ENCODE peak calls at places on chromosomes 11 and 22, in ten cellular contexts. One of them, this sample, is unnamed.

GRCh38 chr11:19602906-19603305 is 109.7 kb upstream of the NAV2 start:
- DNase-seq in bronchial epithelial cell: no peak
- DNase-seq in tibial nerve: no peak
- DNase-seq in upper lobe of right lung: no peak
- DNase-seq in EL: no peak
- DNase-seq in C1 segment of cervical spinal cord: no peak
- DNase-seq in HTR-8/SVneo: no peak
- DNase-seq in activated CD4-positive, alpha-beta T cell treated with anti-CD3 and anti-CD28 coated beads for 4 hours: no peak
- DNase-seq in T-helper 9 cell: no peak
- DNase-seq in OCI-M1: no peak
- DNase-seq in this sample: no peak

GRCh38 chr11:61959678-61960077 is 7.8 kb downstream of the FTH1 start:
- DNase-seq in bronchial epithelial cell: no peak
- DNase-seq in activated CD4-positive, alpha-beta T cell treated with anti-CD3 and anti-CD28 coated beads for 4 hours: no peak
- DNase-seq in EL: no peak
- DNase-seq in OCI-M1: no peak
- DNase-seq in HTR-8/SVneo: no peak
- DNase-seq in upper lobe of right lung: peak
- DNase-seq in C1 segment of cervical spinal cord: no peak
- DNase-seq in T-helper 9 cell: no peak
- DNase-seq in tibial nerve: no peak
- DNase-seq in this sample: no peak

GRCh38 chr11:19800162-19800561 is 87.5 kb downstream of the NAV2 start:
- DNase-seq in OCI-M1: no peak
- DNase-seq in activated CD4-positive, alpha-beta T cell treated with anti-CD3 and anti-CD28 coated beads for 4 hours: no peak
- DNase-seq in C1 segment of cervical spinal cord: no peak
- DNase-seq in bronchial epithelial cell: no peak
- DNase-seq in EL: peak
- DNase-seq in tibial nerve: no peak
- DNase-seq in HTR-8/SVneo: peak
- DNase-seq in T-helper 9 cell: no peak
- DNase-seq in upper lobe of right lung: no peak
- DNase-seq in this sample: no peak

GRCh38 chr22:41745968-41746367 is 46.7 kb downstream of the MEI1 start:
- DNase-seq in activated CD4-positive, alpha-beta T cell treated with anti-CD3 and anti-CD28 coated beads for 4 hours: no peak
- DNase-seq in tibial nerve: no peak
- DNase-seq in T-helper 9 cell: no peak
- DNase-seq in upper lobe of right lung: no peak
- DNase-seq in EL: no peak
- DNase-seq in OCI-M1: no peak
- DNase-seq in C1 segment of cervical spinal cord: no peak
- DNase-seq in bronchial epithelial cell: no peak
- DNase-seq in HTR-8/SVneo: no peak
- DNase-seq in this sample: no peak

GRCh38 chr22:30426395-30427353 is 1.1 kb downstream of the MTFP1 start:
- DNase-seq in C1 segment of cervical spinal cord: peak
- DNase-seq in activated CD4-positive, alpha-beta T cell treated with anti-CD3 and anti-CD28 coated beads for 4 hours: peak
- DNase-seq in HTR-8/SVneo: no peak
- DNase-seq in OCI-M1: peak
- DNase-seq in T-helper 9 cell: peak
- DNase-seq in bronchial epithelial cell: peak
- DNase-seq in EL: peak
- DNase-seq in tibial nerve: peak
- DNase-seq in upper lobe of right lung: peak
- DNase-seq in this sample: peak

GRCh38 chr11:86214710-86215109 is 29.8 kb upstream of the EED start:
- DNase-seq in activated CD4-positive, alpha-beta T cell treated with anti-CD3 and anti-CD28 coated beads for 4 hours: peak
- DNase-seq in C1 segment of cervical spinal cord: no peak
- DNase-seq in T-helper 9 cell: no peak
- DNase-seq in OCI-M1: no peak
- DNase-seq in bronchial epithelial cell: peak
- DNase-seq in HTR-8/SVneo: no peak
- DNase-seq in EL: no peak
- DNase-seq in tibial nerve: no peak
- DNase-seq in upper lobe of right lung: no peak
- DNase-seq in this sample: no peak

GRCh38 chr22:19927696-19928095 is 13.9 kb upstream of the COMT start:
- DNase-seq in activated CD4-positive, alpha-beta T cell treated with anti-CD3 and anti-CD28 coated beads for 4 hours: no peak
- DNase-seq in T-helper 9 cell: no peak
- DNase-seq in HTR-8/SVneo: no peak
- DNase-seq in upper lobe of right lung: no peak
- DNase-seq in OCI-M1: no peak
- DNase-seq in tibial nerve: no peak
- DNase-seq in EL: no peak
- DNase-seq in bronchial epithelial cell: no peak
- DNase-seq in C1 segment of cervical spinal cord: no peak
- DNase-seq in this sample: no peak

GRCh38 chr11:96314326-96315050 is 28.5 kb downstream of the MAML2 start:
- DNase-seq in EL: peak
- DNase-seq in T-helper 9 cell: no peak
- DNase-seq in upper lobe of right lung: no peak
- DNase-seq in bronchial epithelial cell: peak
- DNase-seq in C1 segment of cervical spinal cord: no peak
- DNase-seq in tibial nerve: no peak
- DNase-seq in HTR-8/SVneo: no peak
- DNase-seq in OCI-M1: no peak
- DNase-seq in activated CD4-positive, alpha-beta T cell treated with anti-CD3 and anti-CD28 coated beads for 4 hours: no peak
- DNase-seq in this sample: no peak

GRCh38 chr22:38881464-38881871 is 9.5 kb upstream of the CBX6 start:
- DNase-seq in activated CD4-positive, alpha-beta T cell treated with anti-CD3 and anti-CD28 coated beads for 4 hours: no peak
- DNase-seq in EL: peak
- DNase-seq in C1 segment of cervical spinal cord: peak
- DNase-seq in bronchial epithelial cell: no peak
- DNase-seq in HTR-8/SVneo: no peak
- DNase-seq in T-helper 9 cell: no peak
- DNase-seq in OCI-M1: no peak
- DNase-seq in tibial nerve: peak
- DNase-seq in upper lobe of right lung: no peak
- DNase-seq in this sample: peak

GRCh38 chr11:112795142-112795815 is 165.9 kb upstream of the NCAM1 start:
- DNase-seq in HTR-8/SVneo: no peak
- DNase-seq in T-helper 9 cell: no peak
- DNase-seq in EL: peak
- DNase-seq in C1 segment of cervical spinal cord: no peak
- DNase-seq in upper lobe of right lung: no peak
- DNase-seq in activated CD4-positive, alpha-beta T cell treated with anti-CD3 and anti-CD28 coated beads for 4 hours: no peak
- DNase-seq in tibial nerve: no peak
- DNase-seq in bronchial epithelial cell: peak
- DNase-seq in OCI-M1: peak
- DNase-seq in this sample: peak

GRCh38 chr22:50625568-50626313 is 2.2 kb downstream of the ARSA start:
- DNase-seq in tibial nerve: peak
- DNase-seq in upper lobe of right lung: peak
- DNase-seq in bronchial epithelial cell: no peak
- DNase-seq in T-helper 9 cell: no peak
- DNase-seq in HTR-8/SVneo: no peak
- DNase-seq in activated CD4-positive, alpha-beta T cell treated with anti-CD3 and anti-CD28 coated beads for 4 hours: no peak
- DNase-seq in EL: no peak
- DNase-seq in C1 segment of cervical spinal cord: no peak
- DNase-seq in OCI-M1: no peak
- DNase-seq in this sample: no peak

GRCh38 chr11:134074346-134074745 is 5.5 kb downstream of the JAM3 start:
- DNase-seq in activated CD4-positive, alpha-beta T cell treated with anti-CD3 and anti-CD28 coated beads for 4 hours: no peak
- DNase-seq in HTR-8/SVneo: no peak
- DNase-seq in OCI-M1: no peak
- DNase-seq in tibial nerve: no peak
- DNase-seq in upper lobe of right lung: no peak
- DNase-seq in C1 segment of cervical spinal cord: no peak
- DNase-seq in EL: no peak
- DNase-seq in bronchial epithelial cell: no peak
- DNase-seq in T-helper 9 cell: no peak
- DNase-seq in this sample: no peak

GRCh38 chr11:68724293-68724692 is 27.0 kb downstream of the TESMIN start:
- DNase-seq in EL: no peak
- DNase-seq in C1 segment of cervical spinal cord: no peak
- DNase-seq in OCI-M1: peak
- DNase-seq in tibial nerve: no peak
- DNase-seq in bronchial epithelial cell: no peak
- DNase-seq in HTR-8/SVneo: no peak
- DNase-seq in T-helper 9 cell: no peak
- DNase-seq in upper lobe of right lung: no peak
- DNase-seq in activated CD4-positive, alpha-beta T cell treated with anti-CD3 and anti-CD28 coated beads for 4 hours: no peak
- DNase-seq in this sample: no peak

GRCh38 chr22:45240137-45240809 is 421 bp downstream of the KIAA0930 start:
- DNase-seq in C1 segment of cervical spinal cord: no peak
- DNase-seq in T-helper 9 cell: no peak
- DNase-seq in bronchial epithelial cell: no peak
- DNase-seq in HTR-8/SVneo: peak
- DNase-seq in activated CD4-positive, alpha-beta T cell treated with anti-CD3 and anti-CD28 coated beads for 4 hours: peak
- DNase-seq in tibial nerve: no peak
- DNase-seq in EL: peak
- DNase-seq in upper lobe of right lung: peak
- DNase-seq in OCI-M1: peak
- DNase-seq in this sample: peak

GRCh38 chr11:74870485-74870884 is 78.4 kb downstream of the XRRA1 start:
- DNase-seq in bronchial epithelial cell: peak
- DNase-seq in EL: peak
- DNase-seq in C1 segment of cervical spinal cord: no peak
- DNase-seq in OCI-M1: peak
- DNase-seq in activated CD4-positive, alpha-beta T cell treated with anti-CD3 and anti-CD28 coated beads for 4 hours: no peak
- DNase-seq in HTR-8/SVneo: peak
- DNase-seq in T-helper 9 cell: no peak
- DNase-seq in upper lobe of right lung: no peak
- DNase-seq in tibial nerve: no peak
- DNase-seq in this sample: peak

GRCh38 chr11:130979386-130979972 is 63.2 kb upstream of the SNX19 start:
- DNase-seq in tibial nerve: no peak
- DNase-seq in bronchial epithelial cell: peak
- DNase-seq in T-helper 9 cell: no peak
- DNase-seq in activated CD4-positive, alpha-beta T cell treated with anti-CD3 and anti-CD28 coated beads for 4 hours: no peak
- DNase-seq in upper lobe of right lung: no peak
- DNase-seq in EL: peak
- DNase-seq in HTR-8/SVneo: no peak
- DNase-seq in OCI-M1: peak
- DNase-seq in C1 segment of cervical spinal cord: no peak
- DNase-seq in this sample: peak

GRCh38 chr11:45665206-45665932 is at the start of gene CHST1:
- DNase-seq in C1 segment of cervical spinal cord: peak
- DNase-seq in upper lobe of right lung: peak
- DNase-seq in HTR-8/SVneo: peak
- DNase-seq in T-helper 9 cell: no peak
- DNase-seq in tibial nerve: no peak
- DNase-seq in EL: peak
- DNase-seq in activated CD4-positive, alpha-beta T cell treated with anti-CD3 and anti-CD28 coated beads for 4 hours: no peak
- DNase-seq in OCI-M1: no peak
- DNase-seq in bronchial epithelial cell: no peak
- DNase-seq in this sample: no peak